ENCODE peak calls at places on chromosomes 2 and 18, in five cellular contexts. L is fibroblast of lung, O is sigmoid colon, P is right cardiac atrium, Y is vagina. V is an unnamed sample.
A peak's percentile ranks its signal among the peaks of the same experiment; 100 is the strongest.

GRCh38 chr2:164151518-164151917 is 415.7 kb upstream of the FIGN start:
- DNase-seq in L (peak; percentile 90), O (no peak), P (peak; percentile 63), Y (no peak), V (no peak)

GRCh38 chr2:38106420-38107182 is 30.6 kb upstream of the CYP1B1 start:
- DNase-seq in L (peak; percentile 68), O (no peak), P (no peak), Y (no peak), V (no peak)

GRCh38 chr2:216740557-216741222 is 45.3 kb upstream of the IGFBP5 start:
- DNase-seq in L (peak; percentile 97), O (peak; percentile 89), P (no peak), Y (no peak), V (no peak)

GRCh38 chr2:144444418-144444817 is 75.5 kb downstream of the ZEB2 start:
- DNase-seq in L (no peak), O (no peak), P (no peak), Y (no peak), V (no peak)

GRCh38 chr2:118858485-118859156 is 11.2 kb upstream of the EN1 start:
- DNase-seq in L (no peak), O (no peak), P (no peak), Y (no peak), V (no peak)

GRCh38 chr2:138035597-138036217 is 71.4 kb downstream of the HNMT start:
- DNase-seq in L (peak; percentile 47), O (no peak), P (no peak), Y (no peak), V (no peak)

GRCh38 chr18:51666717-51667320 is 469.3 kb upstream of the MEX3C start:
- DNase-seq in L (no peak), O (peak; percentile 68), P (peak; percentile 27), Y (no peak), V (no peak)

GRCh38 chr18:58012356-58012755 is 31.7 kb upstream of the NEDD4L start:
- DNase-seq in L (no peak), O (no peak), P (no peak), Y (no peak), V (no peak)

GRCh38 chr2:8583400-8584173 is 98.3 kb upstream of the ID2 start:
- DNase-seq in L (peak; percentile 38), O (peak; percentile 98), P (peak; percentile 92), Y (peak; percentile 95), V (peak; percentile 98)

GRCh38 chr2:109563980-109564550 is 49.7 kb downstream of the SEPTIN10 start:
- DNase-seq in L (no peak), O (no peak), P (no peak), Y (no peak), V (no peak)

GRCh38 chr2:69720404-69720803 is 21.5 kb upstream of the ANXA4 start:
- DNase-seq in L (no peak), O (no peak), P (no peak), Y (no peak), V (no peak)

DNA sequence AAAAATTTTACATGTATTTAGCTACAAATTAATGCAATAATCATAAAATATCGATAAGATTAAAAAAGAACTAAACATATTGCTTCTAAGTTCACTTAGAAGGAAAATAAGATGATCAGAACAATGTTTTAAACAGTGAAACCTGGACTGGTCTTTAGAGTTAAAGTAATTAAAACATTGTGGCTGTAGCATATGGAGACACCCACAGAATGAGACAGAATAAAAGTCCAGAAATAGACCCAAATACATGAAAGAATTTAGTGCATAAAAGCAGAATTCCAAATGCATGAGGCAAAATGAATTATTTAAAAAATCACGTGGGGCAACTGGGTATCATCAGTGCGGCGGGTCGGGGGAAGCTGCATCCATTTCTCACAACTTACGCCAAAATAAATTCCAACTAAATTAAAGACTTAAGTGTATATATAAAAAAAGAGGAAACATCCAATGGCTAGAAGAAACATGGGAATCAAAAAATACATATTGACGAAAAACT is 12.1 kb downstream of the RNF149 start:
- DNase-seq in L (no peak), O (no peak), P (no peak), Y (no peak), V (no peak)
- H3K27ac ChIP-seq in L (no peak overlapping the region), O (no peak overlapping the region), P (no peak overlapping the region), Y (no peak overlapping the region), V (no peak overlapping the region)

GRCh38 chr2:219743548-219743947 is 116.1 kb downstream of the SLC4A3 start:
- DNase-seq in L (no peak), O (no peak), P (no peak), Y (no peak), V (no peak)
- H3K4me3 ChIP-seq in L (no peak overlapping the region), O (no peak overlapping the region), P (no peak overlapping the region), Y (no peak overlapping the region), V (no peak overlapping the region)

GRCh38 chr2:16368951-16369350 is 296.7 kb downstream of the CYRIA start:
- DNase-seq in L (no peak), O (no peak), P (no peak), Y (no peak), V (no peak)

GRCh38 chr2:16363581-16363980 is 302.1 kb downstream of the CYRIA start:
- DNase-seq in L (no peak), O (no peak), P (no peak), Y (no peak), V (no peak)

GRCh38 chr2:16368328-16368727 is 297.3 kb downstream of the CYRIA start:
- DNase-seq in L (no peak), O (no peak), P (no peak), Y (no peak), V (no peak)

GRCh38 chr2:16362611-16363010 is 303.0 kb downstream of the CYRIA start:
- DNase-seq in L (no peak), O (no peak), P (no peak), Y (no peak), V (no peak)

DNA sequence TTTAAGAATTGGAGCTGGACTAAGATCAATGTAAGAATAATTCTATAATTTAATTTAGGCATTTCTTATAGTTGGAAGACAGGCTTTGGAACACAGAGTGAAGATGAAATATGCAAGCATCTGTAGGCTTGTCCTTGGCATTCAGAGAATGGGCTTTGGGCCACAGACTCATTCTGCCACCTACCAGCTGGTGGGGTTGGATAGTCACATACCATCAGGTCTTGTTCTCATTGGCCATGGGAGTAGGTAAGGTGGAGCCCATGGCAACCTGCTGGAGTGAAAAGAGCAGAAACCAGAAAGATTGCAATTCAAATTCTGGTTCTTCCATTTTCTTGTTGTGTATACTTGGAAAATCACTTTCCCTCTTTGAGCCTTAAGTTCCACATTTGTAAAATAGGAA is 300.2 kb downstream of the CYRIA start:
- DNase-seq in L (no peak), O (no peak), P (no peak), Y (no peak), V (no peak)
- H3K27ac ChIP-seq in L (no peak overlapping the region), O (no peak overlapping the region), P (no peak overlapping the region), Y (no peak overlapping the region), V (no peak overlapping the region)

GRCh38 chr2:14633031-14633430 is 514 bp downstream of the LRATD1 start:
- DNase-seq in L (no peak), O (no peak), P (peak; percentile 9), Y (no peak), V (no peak)
- H3K4me3 ChIP-seq in L (peak overlapping the region; percentile 54), O (peak overlapping the region; percentile 21), P (peak overlapping the region; percentile 57), Y (peak overlapping the region; percentile 54), V (no peak overlapping the region)

DNA sequence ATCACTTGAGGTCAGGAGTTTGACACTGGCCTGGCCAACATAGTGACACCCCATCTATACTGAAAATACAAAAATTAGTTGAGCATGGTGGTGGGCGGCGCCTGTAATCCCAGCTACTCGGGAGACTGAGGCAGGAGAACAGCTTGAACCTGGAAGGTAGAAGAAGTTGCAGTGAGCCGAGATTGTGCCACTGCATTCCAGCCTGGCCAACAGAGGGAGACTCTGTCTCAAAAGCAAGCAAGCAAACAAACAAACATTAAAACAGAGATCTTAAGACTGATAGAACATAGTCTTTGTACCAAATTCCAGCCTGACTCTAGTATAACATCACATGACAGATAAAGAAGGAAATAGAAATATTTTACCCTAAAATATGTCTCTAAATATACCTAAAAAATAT is 168.1 kb downstream of the PTPRM start:
- DNase-seq in L (no peak), O (no peak), P (no peak), Y (no peak), V (no peak)
- H3K27ac ChIP-seq in L (no peak overlapping the region), O (no peak overlapping the region), P (no peak overlapping the region), Y (no peak overlapping the region), V (no peak overlapping the region)

DNA sequence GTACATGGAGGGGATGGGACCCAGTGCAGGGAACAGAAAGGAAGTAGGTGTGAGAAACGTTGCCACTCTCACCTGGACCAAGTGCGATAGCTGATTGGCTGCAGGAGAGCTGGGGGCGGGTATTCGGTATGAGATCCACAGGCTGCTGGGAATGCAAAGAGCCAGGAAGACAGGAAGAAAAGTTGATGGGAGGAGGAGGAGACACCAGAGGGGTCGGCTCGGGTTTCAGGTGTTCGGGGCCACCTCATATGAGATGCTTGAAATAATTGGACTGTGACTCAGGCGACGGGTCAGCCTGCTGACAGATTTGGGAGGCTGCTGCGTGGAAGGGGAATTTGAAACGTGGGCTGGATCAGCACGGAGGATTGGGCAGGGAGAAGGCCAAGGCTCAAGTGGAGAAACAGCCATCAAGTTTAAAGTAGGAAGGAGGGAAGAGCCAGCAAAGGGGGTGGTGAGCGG is 65.1 kb downstream of the MRPS9 start:
- DNase-seq in L (peak; percentile 15), O (no peak), P (no peak), Y (no peak), V (no peak)
- H3K4me3 ChIP-seq in L (no peak overlapping the region), O (no peak overlapping the region), P (no peak overlapping the region), Y (no peak overlapping the region), V (no peak overlapping the region)

GRCh38 chr2:152508446-152508845 is 173.5 kb downstream of the FMNL2 start:
- DNase-seq in L (peak; percentile 71), O (no peak), P (no peak), Y (no peak), V (no peak)

GRCh38 chr2:152506843-152507242 is 171.9 kb downstream of the FMNL2 start:
- DNase-seq in L (no peak), O (no peak), P (no peak), Y (no peak), V (no peak)

GRCh38 chr2:152507941-152508340 is 173.0 kb downstream of the FMNL2 start:
- DNase-seq in L (no peak), O (no peak), P (no peak), Y (no peak), V (no peak)

GRCh38 chr2:152504618-152505017 is 169.6 kb downstream of the FMNL2 start:
- DNase-seq in L (no peak), O (no peak), P (no peak), Y (no peak), V (no peak)

GRCh38 chr2:152505495-152505906 is 170.5 kb downstream of the FMNL2 start:
- DNase-seq in L (peak; percentile 55), O (no peak), P (peak; percentile 59), Y (no peak), V (no peak)
- H3K27ac ChIP-seq in L (no peak overlapping the region), O (no peak overlapping the region), P (no peak overlapping the region), Y (no peak overlapping the region), V (no peak overlapping the region)

DNA sequence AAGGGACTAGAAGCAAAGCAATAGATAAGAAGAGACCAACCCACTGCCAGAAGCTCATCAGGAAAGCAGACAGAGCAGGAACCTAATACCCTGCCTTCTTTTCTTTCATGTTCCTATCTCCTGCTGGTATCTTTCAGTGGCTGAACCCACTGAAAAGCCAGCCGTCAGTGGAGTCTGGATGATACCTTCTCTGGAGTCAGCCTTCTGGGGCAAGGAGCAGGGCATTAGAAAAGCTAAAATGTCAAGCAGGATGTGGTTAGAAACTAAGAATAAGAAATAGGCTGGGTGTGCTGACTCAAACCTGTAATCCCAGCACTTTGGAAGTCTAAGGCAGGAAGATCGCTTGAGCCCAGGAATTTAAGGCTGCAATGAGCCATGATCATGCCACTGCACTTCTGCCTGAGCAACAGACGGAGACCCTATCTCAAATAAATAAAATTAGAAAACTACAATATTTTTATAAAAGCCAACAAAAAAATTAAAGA is 641.9 kb upstream of the FSHR start:
- DNase-seq in L (no peak), O (no peak), P (no peak), Y (no peak), V (no peak)
- H3K4me3 ChIP-seq in L (no peak overlapping the region), O (no peak overlapping the region), P (no peak overlapping the region), Y (no peak overlapping the region), V (no peak overlapping the region)

V was measured in spleen.